ENCODE peak calls at places on chromosome 12, in five cellular contexts. U, I, A, W and E are unnamed samples.

GRCh38 chr12:11228268-11228879 is 41.1 kb downstream of the PRB3 start:
- DNase-seq in U (peak), A (no peak), W (peak), I (peak), E (peak)

GRCh38 chr12:3967556-3968160 is 94.5 kb upstream of the PARP11 start:
- DNase-seq in A (no peak), U (no peak), W (peak), I (no peak), E (no peak)

GRCh38 chr12:48003226-48004038 is 844 bp downstream of the COL2A1 start:
- DNase-seq in U (peak), W (no peak), I (no peak), A (no peak), E (no peak)

GRCh38 chr12:6372403-6373003 is 2.9 kb downstream of the SCNN1A start:
- DNase-seq in I (peak), U (peak), W (peak), A (no peak), E (peak)

GRCh38 chr12:50221228-50222008 is 54.2 kb upstream of the CERS5 start:
- DNase-seq in I (no peak), A (no peak), U (peak), W (peak), E (peak)

GRCh38 chr12:113065126-113066007 is 8.8 kb downstream of the DTX1 start:
- DNase-seq in U (no peak), W (peak), I (no peak), A (no peak), E (no peak)

GRCh38 chr12:28175098-28175589 is 15.1 kb upstream of the CCDC91 start:
- DNase-seq in U (no peak), A (no peak), I (no peak), W (no peak), E (no peak)

GRCh38 chr12:77189463-77189862 is 124.1 kb upstream of the E2F7 start:
- DNase-seq in I (no peak), W (peak), A (no peak), U (no peak), E (no peak)

GRCh38 chr12:113174461-113175384 is 10.6 kb downstream of the DDX54 start:
- DNase-seq in A (peak), U (peak), W (peak), I (peak), E (peak)